ENCODE peak calls at places on chromosome 4, in five cellular contexts. I is right lobe of liver, H is heart left ventricle, Y is ascending aorta, G is fibroblast of mammary gland. Q is an unnamed sample.

GRCh38 chr4:138241281-138242075 is 671 bp downstream of the SLC7A11 start:
- DNase-seq in G (peak), H (no peak), Y (no peak), I (no peak), Q (peak)

GRCh38 chr4:136311774-136312173 is 1220.5 kb downstream of the PCDH18 start:
- DNase-seq in I (no peak), G (no peak), Y (no peak), H (no peak), Q (no peak)

GRCh38 chr4:138235419-138235952 is 6.7 kb downstream of the SLC7A11 start:
- DNase-seq in I (no peak), G (peak), H (no peak), Y (no peak), Q (peak)

GRCh38 chr4:57119054-57119651 is 9.0 kb upstream of the IGFBP7 start:
- DNase-seq in G (peak), H (peak), Y (no peak), I (no peak), Q (peak)

GRCh38 chr4:186725422-186726149 is 1.9 kb upstream of the FAT1 start:
- DNase-seq in I (peak), H (peak), G (peak), Y (no peak), Q (peak)

GRCh38 chr4:77927991-77928925 is 65.6 kb downstream of the MRPL1 start:
- DNase-seq in G (peak), H (no peak), I (no peak), Y (no peak), Q (peak)

GRCh38 chr4:106502106-106502699 is 133.6 kb upstream of the GIMD1 start:
- DNase-seq in H (peak), G (peak), I (peak), Y (no peak), Q (peak)

GRCh38 chr4:128823025-128823661 is 13.6 kb downstream of the JADE1 start:
- DNase-seq in G (peak), Y (no peak), H (no peak), I (no peak), Q (peak)

GRCh38 chr4:8117278-8117682 is 41.3 kb downstream of the ABLIM2 start:
- DNase-seq in I (no peak), G (peak), H (no peak), Y (no peak), Q (peak)

GRCh38 chr4:15690020-15690809 is 8.6 kb downstream of the FAM200B start:
- DNase-seq in H (no peak), G (peak), I (no peak), Y (no peak), Q (peak)

GRCh38 chr4:134089885-134090284 is 111.7 kb downstream of the PABPC4L start:
- DNase-seq in H (no peak), Y (no peak), G (no peak), I (no peak), Q (no peak)

GRCh38 chr4:92968556-92968955 is 664.8 kb downstream of the GRID2 start:
- DNase-seq in H (no peak), Y (no peak), G (peak), I (no peak), Q (no peak)

GRCh38 chr4:142516686-142517145 is 329.4 kb downstream of the INPP4B start:
- DNase-seq in I (no peak), H (no peak), Y (no peak), G (peak), Q (peak)

GRCh38 chr4:56762484-56763250 is 58.8 kb downstream of the SPINK2 start:
- DNase-seq in G (no peak), Y (no peak), I (no peak), H (no peak), Q (no peak)

GRCh38 chr4:165325732-165326512 is 1.5 kb upstream of the MSMO1 start:
- DNase-seq in Y (no peak), I (no peak), H (no peak), G (peak), Q (peak)

GRCh38 chr4:74583066-74583700 is 138.2 kb downstream of the AREG start:
- DNase-seq in G (peak), Y (no peak), H (no peak), I (no peak), Q (peak)

GRCh38 chr4:12993923-12994322 is 490.2 kb downstream of the RAB28 start:
- DNase-seq in I (no peak), Y (no peak), H (no peak), G (no peak), Q (no peak)

GRCh38 chr4:123785515-123785914 is 388.9 kb downstream of the SPRY1 start:
- DNase-seq in Y (no peak), H (peak), G (peak), I (no peak), Q (peak)

GRCh38 chr4:6019316-6020263 is 1.4 kb upstream of the C4orf50 start:
- DNase-seq in G (peak), H (no peak), I (no peak), Y (no peak), Q (peak)

GRCh38 chr4:48779095-48779997 is 733 bp downstream of the FRYL start:
- DNase-seq in G (peak), Y (no peak), I (peak), H (peak), Q (peak)

GRCh38 chr4:165378763-165379631 is at the start of gene CPE:
- DNase-seq in H (peak), G (peak), I (peak), Y (peak), Q (peak)

DNA sequence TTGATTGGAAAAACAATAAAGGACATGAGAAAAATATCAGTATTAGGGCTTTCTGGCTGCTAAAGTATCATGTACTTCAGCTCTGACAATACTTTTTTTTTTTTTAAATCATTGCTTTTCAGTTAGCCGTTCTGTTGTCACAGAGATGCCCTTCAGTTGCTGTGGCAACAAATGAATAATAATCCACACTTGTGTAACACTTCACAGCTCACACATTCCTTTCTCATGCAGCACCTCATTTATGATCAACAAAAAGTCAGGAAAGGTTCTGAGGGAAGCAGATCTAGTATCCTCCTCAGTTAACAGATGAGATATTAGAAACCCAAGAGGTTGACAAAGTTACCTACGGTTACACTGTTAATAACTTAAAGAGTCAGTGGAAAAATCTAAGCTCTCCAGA is 444.2 kb upstream of the SLIT2 start:
- DNase-seq in Y (no peak), G (peak), H (no peak), I (no peak), Q (peak)
- H3K4me3 ChIP-seq in Y (no peak), G (no peak), H (no peak), I (no peak), Q (no peak)

GRCh38 chr4:41205854-41206460 is 8.4 kb downstream of the APBB2 start:
- DNase-seq in Y (no peak), H (no peak), G (no peak), I (no peak), Q (no peak)
- TF ChIP-seq CTCF in Y (no peak), H (no peak), G (no peak), I (no peak), Q (no peak)

GRCh38 chr4:189081831-189082230 is 858.8 kb upstream of the FRG1 start:
- DNase-seq in H (no peak), Y (no peak), I (no peak), G (peak), Q (no peak)

GRCh38 chr4:189083769-189084168 is 856.9 kb upstream of the FRG1 start:
- DNase-seq in Y (no peak), H (no peak), I (no peak), G (no peak), Q (no peak)

GRCh38 chr4:189087981-189088380 is 852.7 kb upstream of the FRG1 start:
- DNase-seq in G (no peak), Y (no peak), I (no peak), H (no peak), Q (no peak)

GRCh38 chr4:189088783-189089182 is 851.9 kb upstream of the FRG1 start:
- DNase-seq in Y (no peak), G (no peak), H (no peak), I (no peak), Q (peak)

GRCh38 chr4:189084671-189085070 is 856.0 kb upstream of the FRG1 start:
- DNase-seq in G (no peak), Y (no peak), H (no peak), I (no peak), Q (no peak)
- H3K4me3 ChIP-seq in G (no peak), Y (no peak), H (no peak), I (no peak), Q (no peak)

GRCh38 chr4:30001628-30002027 is 718.5 kb upstream of the PCDH7 start:
- DNase-seq in I (no peak), H (no peak), Y (no peak), G (no peak), Q (no peak)

GRCh38 chr4:30002345-30002744 is 717.8 kb upstream of the PCDH7 start:
- DNase-seq in H (no peak), I (no peak), G (no peak), Y (no peak), Q (no peak)

GRCh38 chr4:30005995-30006394 is 714.2 kb upstream of the PCDH7 start:
- DNase-seq in Y (no peak), I (no peak), H (no peak), G (no peak), Q (no peak)
- TF ChIP-seq CTCF in Y (no peak), I (no peak), H (no peak), G (no peak), Q (no peak)

GRCh38 chr4:76309939-76310549 is 3.5 kb downstream of the STBD1 start:
- DNase-seq in G (no peak), H (no peak), I (no peak), Y (no peak), Q (no peak)

GRCh38 chr4:76308548-76308947 is 2.0 kb downstream of the STBD1 start:
- DNase-seq in I (peak), Y (no peak), H (peak), G (no peak), Q (no peak)

GRCh38 chr4:76306882-76307669 is 543 bp downstream of the STBD1 start:
- DNase-seq in G (peak), Y (no peak), H (peak), I (peak), Q (peak)

GRCh38 chr4:76305971-76306881 is at the start of gene STBD1:
- DNase-seq in Y (peak), G (peak), I (peak), H (peak), Q (peak)

GRCh38 chr4:76307670-76308014 is 1.1 kb downstream of the STBD1 start:
- DNase-seq in I (peak), G (no peak), Y (no peak), H (peak), Q (no peak)
- H3K4me3 ChIP-seq in I (peak), G (peak), Y (peak), H (peak), Q (peak)

DNA sequence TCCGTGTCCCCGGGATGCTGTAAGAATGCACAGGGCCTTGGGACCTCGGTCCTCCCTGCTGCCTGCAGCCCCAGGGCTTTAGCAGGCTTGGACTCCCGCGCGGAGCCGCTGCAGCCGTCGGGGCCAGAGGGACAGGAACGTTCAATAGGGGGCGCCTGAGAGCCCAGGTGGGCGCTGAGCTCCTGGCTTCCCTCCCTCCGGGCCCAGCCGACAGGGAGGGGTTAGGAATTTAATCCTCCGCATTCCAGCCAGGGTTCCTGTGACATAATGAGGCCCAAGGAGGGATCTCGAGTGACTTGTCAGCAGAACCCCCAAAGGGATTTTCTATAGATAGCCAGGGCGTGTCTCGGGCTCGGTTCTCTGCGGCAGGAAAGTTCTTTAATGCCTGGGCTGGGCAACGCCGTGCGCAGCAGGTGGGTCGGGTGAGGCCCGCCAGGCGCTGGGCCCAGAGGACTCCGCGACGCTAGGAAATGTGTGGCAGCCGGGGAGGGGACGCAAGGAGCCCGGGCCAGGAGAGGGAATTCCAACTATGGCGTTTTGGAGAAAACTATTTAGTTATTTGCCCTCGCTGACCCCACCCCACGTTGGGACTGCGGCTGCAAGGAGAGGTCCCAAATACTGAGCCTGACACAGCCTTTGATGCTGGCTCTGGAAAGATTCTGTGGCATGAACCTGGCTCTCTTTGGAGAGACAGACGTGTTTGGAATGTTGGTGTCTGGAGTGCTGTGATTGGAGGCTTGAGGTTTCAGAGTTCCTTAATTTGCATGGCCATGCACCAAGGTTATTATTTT is 285.2 kb upstream of the GATB start:
- DNase-seq in G (no peak), Y (no peak), I (no peak), H (peak), Q (peak)
- TF ChIP-seq CTCF in G (peak), Y (peak), I (no peak), H (peak), Q (peak)

GRCh38 chr4:163343604-163344146 is at the start of gene NPY5R:
- DNase-seq in G (no peak), Y (no peak), I (peak), H (no peak), Q (no peak)

DNA sequence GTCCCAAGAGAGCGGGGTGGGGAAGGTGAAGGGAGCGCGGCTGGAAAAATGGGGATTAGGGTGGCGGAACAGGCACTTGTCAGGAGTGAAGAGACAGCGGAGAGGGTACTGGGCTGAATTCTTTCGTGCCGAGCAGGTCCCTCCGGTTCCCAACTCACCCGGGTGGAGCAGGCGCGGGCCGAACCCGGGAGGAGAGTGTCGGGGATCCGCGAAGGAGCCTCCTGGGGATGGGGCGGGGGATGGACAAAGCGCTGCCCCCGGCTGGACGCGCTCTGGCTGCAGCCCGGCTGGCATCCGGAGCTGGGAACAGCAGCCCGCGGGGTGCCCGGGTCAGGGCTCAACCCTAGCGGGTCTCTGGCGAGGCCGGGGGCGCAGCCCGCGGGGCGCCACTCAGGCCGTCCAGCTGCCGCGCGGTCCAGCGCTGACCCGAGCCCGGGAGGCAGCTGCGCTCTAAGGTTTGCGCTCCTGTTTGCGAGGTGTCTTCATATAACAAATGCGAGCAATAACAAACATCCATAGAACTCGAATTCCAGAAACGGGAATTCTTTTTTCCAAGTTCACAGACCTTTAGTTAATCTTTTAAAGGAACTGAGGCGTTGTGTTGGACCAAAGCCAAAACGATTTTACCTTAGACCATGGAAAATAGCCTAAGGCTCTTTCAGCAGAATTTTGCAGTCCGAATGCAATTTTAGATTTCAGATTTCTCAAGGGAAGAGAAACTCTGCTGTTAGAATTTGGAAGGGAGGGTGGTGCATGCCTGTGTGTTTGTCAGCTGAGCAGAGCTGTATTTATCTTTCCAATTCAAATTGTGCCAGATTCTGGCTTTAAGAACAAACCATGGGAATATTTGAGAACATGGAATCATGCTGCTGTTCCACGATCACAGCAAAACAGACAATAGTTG is 707 bp downstream of the NPY5R start:
- DNase-seq in H (no peak), G (no peak), Y (no peak), I (peak), Q (no peak)
- H3K4me3 ChIP-seq in H (peak), G (no peak), Y (peak), I (peak), Q (peak)

GRCh38 chr4:117375101-117375500 is 289.7 kb upstream of the TRAM1L1 start:
- DNase-seq in I (no peak), Y (no peak), G (no peak), H (no peak), Q (no peak)

GRCh38 chr4:117378942-117379341 is 293.6 kb upstream of the TRAM1L1 start:
- DNase-seq in G (no peak), Y (no peak), H (no peak), I (no peak), Q (no peak)

GRCh38 chr4:117370944-117371665 is 285.7 kb upstream of the TRAM1L1 start:
- DNase-seq in Y (no peak), I (no peak), H (no peak), G (no peak), Q (no peak)

DNA sequence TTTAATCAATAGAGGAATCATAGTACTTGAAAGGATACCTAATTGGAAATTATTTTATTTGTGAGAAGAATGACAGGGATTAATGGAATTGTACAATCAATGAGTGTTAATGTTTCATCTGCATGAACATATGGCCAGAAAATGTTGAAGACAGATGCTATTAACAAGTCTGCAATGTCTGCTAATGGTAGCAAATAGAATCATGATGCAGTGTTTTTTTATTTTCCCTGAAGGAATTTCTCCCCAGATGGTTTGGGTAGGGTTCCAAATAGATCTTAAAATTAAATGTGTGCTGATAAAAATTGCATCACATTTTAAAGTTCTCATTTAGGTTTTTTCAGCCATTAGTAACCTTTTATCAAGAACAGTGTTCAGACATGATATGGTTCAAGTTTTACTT is 291.3 kb upstream of the TRAM1L1 start:
- DNase-seq in G (no peak), I (no peak), H (no peak), Y (no peak), Q (no peak)
- TF ChIP-seq CTCF in G (no peak), I (no peak), H (no peak), Y (no peak), Q (no peak)

Q was measured in fibroblast of villous mesenchyme.